ENCODE peak calls at places on chromosomes 2 and 18, in seven cellular contexts. One of them, this sample, is unnamed.

GRCh38 chr2:10499911-10500521 is 51.9 kb upstream of the ODC1 start:
- DNase-seq in iPS-NIHi11: no peak
- DNase-seq in right lobe of liver: no peak
- DNase-seq in brain microvascular endothelial cell: no peak
- DNase-seq in astrocyte of the cerebellum: no peak
- DNase-seq in EL: no peak
- DNase-seq in A172: no peak
- DNase-seq in this sample: no peak

GRCh38 chr2:161625314-161625919 is 1.2 kb downstream of the SLC4A10 start:
- DNase-seq in brain microvascular endothelial cell: no peak
- DNase-seq in EL: no peak
- DNase-seq in iPS-NIHi11: peak
- DNase-seq in right lobe of liver: no peak
- DNase-seq in astrocyte of the cerebellum: no peak
- DNase-seq in A172: peak
- DNase-seq in this sample: no peak

GRCh38 chr2:235230809-235231601 is 262.8 kb upstream of the AGAP1 start:
- DNase-seq in EL: peak
- DNase-seq in A172: peak
- DNase-seq in iPS-NIHi11: no peak
- DNase-seq in brain microvascular endothelial cell: no peak
- DNase-seq in astrocyte of the cerebellum: peak
- DNase-seq in right lobe of liver: no peak
- DNase-seq in this sample: no peak

GRCh38 chr2:218003265-218003950 is 613 bp upstream of the TNS1 start:
- DNase-seq in EL: peak
- DNase-seq in brain microvascular endothelial cell: no peak
- DNase-seq in astrocyte of the cerebellum: no peak
- DNase-seq in right lobe of liver: no peak
- DNase-seq in A172: no peak
- DNase-seq in iPS-NIHi11: no peak
- DNase-seq in this sample: no peak

GRCh38 chr2:160045703-160046210 is 16.7 kb downstream of the PLA2R1 start:
- DNase-seq in brain microvascular endothelial cell: no peak
- DNase-seq in A172: no peak
- DNase-seq in astrocyte of the cerebellum: no peak
- DNase-seq in iPS-NIHi11: no peak
- DNase-seq in right lobe of liver: no peak
- DNase-seq in EL: no peak
- DNase-seq in this sample: no peak

GRCh38 chr2:36568533-36569246 is 29.3 kb downstream of the FEZ2 start:
- DNase-seq in brain microvascular endothelial cell: no peak
- DNase-seq in EL: peak
- DNase-seq in iPS-NIHi11: no peak
- DNase-seq in right lobe of liver: no peak
- DNase-seq in A172: peak
- DNase-seq in astrocyte of the cerebellum: no peak
- DNase-seq in this sample: no peak

GRCh38 chr2:177221970-177222369 is 9.4 kb downstream of the HNRNPA3 start:
- DNase-seq in A172: no peak
- DNase-seq in astrocyte of the cerebellum: no peak
- DNase-seq in iPS-NIHi11: no peak
- DNase-seq in brain microvascular endothelial cell: no peak
- DNase-seq in EL: no peak
- DNase-seq in right lobe of liver: no peak
- DNase-seq in this sample: no peak

GRCh38 chr18:36158261-36158867 is 28.7 kb downstream of the ELP2 start:
- DNase-seq in EL: peak
- DNase-seq in A172: peak
- DNase-seq in right lobe of liver: no peak
- DNase-seq in iPS-NIHi11: no peak
- DNase-seq in brain microvascular endothelial cell: peak
- DNase-seq in astrocyte of the cerebellum: peak
- DNase-seq in this sample: no peak

GRCh38 chr2:133837441-133838090 is 269.3 kb upstream of the NCKAP5 start:
- DNase-seq in A172: peak
- DNase-seq in right lobe of liver: no peak
- DNase-seq in brain microvascular endothelial cell: no peak
- DNase-seq in astrocyte of the cerebellum: no peak
- DNase-seq in iPS-NIHi11: no peak
- DNase-seq in EL: peak
- DNase-seq in this sample: no peak

GRCh38 chr2:191321861-191322662 is 76.9 kb downstream of the MYO1B start:
- DNase-seq in iPS-NIHi11: peak
- DNase-seq in astrocyte of the cerebellum: peak
- DNase-seq in right lobe of liver: no peak
- DNase-seq in brain microvascular endothelial cell: peak
- DNase-seq in EL: peak
- DNase-seq in A172: peak
- DNase-seq in this sample: no peak

GRCh38 chr2:55099878-55100820 is 49.9 kb upstream of the RTN4 start:
- DNase-seq in iPS-NIHi11: no peak
- DNase-seq in EL: peak
- DNase-seq in A172: no peak
- DNase-seq in astrocyte of the cerebellum: no peak
- DNase-seq in right lobe of liver: no peak
- DNase-seq in brain microvascular endothelial cell: peak
- DNase-seq in this sample: no peak

GRCh38 chr2:173307287-173307686 is 47.4 kb upstream of the CDCA7 start:
- DNase-seq in brain microvascular endothelial cell: no peak
- DNase-seq in A172: no peak
- DNase-seq in astrocyte of the cerebellum: no peak
- DNase-seq in right lobe of liver: no peak
- DNase-seq in iPS-NIHi11: peak
- DNase-seq in EL: no peak
- DNase-seq in this sample: no peak

GRCh38 chr2:39530423-39530866 is 93.4 kb upstream of the MAP4K3 start:
- DNase-seq in iPS-NIHi11: no peak
- DNase-seq in right lobe of liver: no peak
- DNase-seq in A172: peak
- DNase-seq in brain microvascular endothelial cell: peak
- DNase-seq in EL: peak
- DNase-seq in astrocyte of the cerebellum: no peak
- DNase-seq in this sample: no peak

GRCh38 chr2:132943829-132944228 is 273.8 kb upstream of the LYPD1 start:
- DNase-seq in brain microvascular endothelial cell: peak
- DNase-seq in astrocyte of the cerebellum: no peak
- DNase-seq in iPS-NIHi11: no peak
- DNase-seq in A172: no peak
- DNase-seq in right lobe of liver: no peak
- DNase-seq in EL: peak
- DNase-seq in this sample: no peak

GRCh38 chr2:70995227-70995729 is 605 bp upstream of the TEX261 start:
- DNase-seq in right lobe of liver: no peak
- DNase-seq in EL: peak
- DNase-seq in astrocyte of the cerebellum: peak
- DNase-seq in brain microvascular endothelial cell: no peak
- DNase-seq in A172: peak
- DNase-seq in iPS-NIHi11: peak
- DNase-seq in this sample: peak

GRCh38 chr2:41900299-41900698 is 147.5 kb upstream of the PKDCC start:
- DNase-seq in brain microvascular endothelial cell: no peak
- DNase-seq in EL: no peak
- DNase-seq in right lobe of liver: no peak
- DNase-seq in iPS-NIHi11: no peak
- DNase-seq in A172: no peak
- DNase-seq in astrocyte of the cerebellum: no peak
- DNase-seq in this sample: no peak

GRCh38 chr2:188518391-188518790 is 226.7 kb downstream of the GULP1 start:
- DNase-seq in astrocyte of the cerebellum: no peak
- DNase-seq in EL: peak
- DNase-seq in iPS-NIHi11: no peak
- DNase-seq in brain microvascular endothelial cell: peak
- DNase-seq in right lobe of liver: no peak
- DNase-seq in A172: peak
- DNase-seq in this sample: no peak

GRCh38 chr2:212905640-212906201 is 245.7 kb downstream of the IKZF2 start:
- DNase-seq in A172: peak
- DNase-seq in right lobe of liver: no peak
- DNase-seq in astrocyte of the cerebellum: peak
- DNase-seq in iPS-NIHi11: peak
- DNase-seq in EL: peak
- DNase-seq in brain microvascular endothelial cell: peak
- DNase-seq in this sample: no peak

GRCh38 chr2:188132385-188132784 is 159.3 kb upstream of the GULP1 start:
- DNase-seq in right lobe of liver: peak
- DNase-seq in A172: no peak
- DNase-seq in astrocyte of the cerebellum: no peak
- DNase-seq in brain microvascular endothelial cell: no peak
- DNase-seq in iPS-NIHi11: peak
- DNase-seq in EL: no peak
- DNase-seq in this sample: no peak

GRCh38 chr2:15303874-15304273 is 257.3 kb downstream of the NBAS start:
- DNase-seq in iPS-NIHi11: no peak
- DNase-seq in A172: peak
- DNase-seq in brain microvascular endothelial cell: no peak
- DNase-seq in astrocyte of the cerebellum: no peak
- DNase-seq in EL: no peak
- DNase-seq in right lobe of liver: no peak
- DNase-seq in this sample: no peak

GRCh38 chr2:101149241-101150192 is 1.7 kb downstream of the TBC1D8 start:
- DNase-seq in brain microvascular endothelial cell: no peak
- DNase-seq in right lobe of liver: no peak
- DNase-seq in A172: no peak
- DNase-seq in iPS-NIHi11: no peak
- DNase-seq in astrocyte of the cerebellum: no peak
- DNase-seq in EL: no peak
- DNase-seq in this sample: no peak

GRCh38 chr2:156005999-156006712 is 326.4 kb downstream of the NR4A2 start:
- DNase-seq in EL: peak
- DNase-seq in A172: peak
- DNase-seq in right lobe of liver: no peak
- DNase-seq in iPS-NIHi11: no peak
- DNase-seq in astrocyte of the cerebellum: no peak
- DNase-seq in brain microvascular endothelial cell: peak
- DNase-seq in this sample: no peak

GRCh38 chr18:34494359-34494696 is 215.8 kb upstream of the DTNA start:
- DNase-seq in astrocyte of the cerebellum: no peak
- DNase-seq in brain microvascular endothelial cell: no peak
- DNase-seq in EL: no peak
- DNase-seq in right lobe of liver: no peak
- DNase-seq in iPS-NIHi11: no peak
- DNase-seq in A172: no peak
- DNase-seq in this sample: no peak

GRCh38 chr2:212494413-212495020 is 44.1 kb downstream of the ERBB4 start:
- DNase-seq in astrocyte of the cerebellum: no peak
- DNase-seq in A172: no peak
- DNase-seq in brain microvascular endothelial cell: no peak
- DNase-seq in right lobe of liver: no peak
- DNase-seq in iPS-NIHi11: no peak
- DNase-seq in EL: no peak
- DNase-seq in this sample: no peak

GRCh38 chr2:144140896-144141295 is 379.0 kb downstream of the ZEB2 start:
- DNase-seq in right lobe of liver: no peak
- DNase-seq in astrocyte of the cerebellum: no peak
- DNase-seq in brain microvascular endothelial cell: no peak
- DNase-seq in EL: no peak
- DNase-seq in A172: no peak
- DNase-seq in iPS-NIHi11: no peak
- DNase-seq in this sample: no peak

GRCh38 chr2:8659092-8659734 is 22.6 kb upstream of the ID2 start:
- DNase-seq in right lobe of liver: peak
- DNase-seq in iPS-NIHi11: no peak
- DNase-seq in A172: no peak
- DNase-seq in brain microvascular endothelial cell: no peak
- DNase-seq in EL: no peak
- DNase-seq in astrocyte of the cerebellum: no peak
- DNase-seq in this sample: no peak

GRCh38 chr18:13437034-13437433 is 218.5 kb downstream of the LDLRAD4 start:
- DNase-seq in A172: no peak
- DNase-seq in iPS-NIHi11: no peak
- DNase-seq in astrocyte of the cerebellum: no peak
- DNase-seq in right lobe of liver: no peak
- DNase-seq in brain microvascular endothelial cell: no peak
- DNase-seq in EL: no peak
- DNase-seq in this sample: no peak

GRCh38 chr2:186325827-186326535 is 160.1 kb upstream of the ZC3H15 start:
- DNase-seq in EL: no peak
- DNase-seq in A172: no peak
- DNase-seq in brain microvascular endothelial cell: no peak
- DNase-seq in astrocyte of the cerebellum: no peak
- DNase-seq in iPS-NIHi11: peak
- DNase-seq in right lobe of liver: no peak
- DNase-seq in this sample: no peak

GRCh38 chr2:43214253-43214652 is 12.2 kb downstream of the ZFP36L2 start:
- DNase-seq in EL: no peak
- DNase-seq in right lobe of liver: no peak
- DNase-seq in iPS-NIHi11: no peak
- DNase-seq in astrocyte of the cerebellum: no peak
- DNase-seq in A172: no peak
- DNase-seq in brain microvascular endothelial cell: no peak
- DNase-seq in this sample: no peak

GRCh38 chr2:191404568-191404991 is 159.4 kb downstream of the MYO1B start:
- DNase-seq in EL: peak
- DNase-seq in iPS-NIHi11: no peak
- DNase-seq in brain microvascular endothelial cell: peak
- DNase-seq in astrocyte of the cerebellum: no peak
- DNase-seq in A172: peak
- DNase-seq in right lobe of liver: no peak
- DNase-seq in this sample: no peak

GRCh38 chr18:46281185-46282176 is 177.3 kb downstream of the HAUS1 start:
- DNase-seq in astrocyte of the cerebellum: peak
- DNase-seq in iPS-NIHi11: peak
- DNase-seq in A172: peak
- DNase-seq in right lobe of liver: peak
- DNase-seq in brain microvascular endothelial cell: peak
- DNase-seq in EL: peak
- DNase-seq in this sample: peak

GRCh38 chr2:5938566-5938896 is 246.3 kb downstream of the SOX11 start:
- DNase-seq in right lobe of liver: no peak
- DNase-seq in brain microvascular endothelial cell: no peak
- DNase-seq in A172: no peak
- DNase-seq in iPS-NIHi11: peak
- DNase-seq in EL: no peak
- DNase-seq in astrocyte of the cerebellum: no peak
- DNase-seq in this sample: no peak

GRCh38 chr2:166126014-166126639 is 1.7 kb downstream of the SCN1A start:
- DNase-seq in iPS-NIHi11: no peak
- DNase-seq in A172: no peak
- DNase-seq in brain microvascular endothelial cell: no peak
- DNase-seq in astrocyte of the cerebellum: no peak
- DNase-seq in right lobe of liver: no peak
- DNase-seq in EL: no peak
- DNase-seq in this sample: no peak

GRCh38 chr2:216985658-216986141 is 125.8 kb upstream of the TNP1 start:
- DNase-seq in right lobe of liver: no peak
- DNase-seq in astrocyte of the cerebellum: no peak
- DNase-seq in A172: no peak
- DNase-seq in brain microvascular endothelial cell: no peak
- DNase-seq in EL: no peak
- DNase-seq in iPS-NIHi11: peak
- DNase-seq in this sample: no peak

GRCh38 chr2:29528371-29528770 is 393.0 kb downstream of the ALK start:
- DNase-seq in iPS-NIHi11: no peak
- DNase-seq in right lobe of liver: no peak
- DNase-seq in brain microvascular endothelial cell: no peak
- DNase-seq in EL: no peak
- DNase-seq in astrocyte of the cerebellum: no peak
- DNase-seq in A172: no peak
- DNase-seq in this sample: no peak